ENCODE peak calls at places on chromosomes 2 and 18, in five cellular contexts. B is SK-N-SH, H is thyroid gland, J is neuronal stem cell, U is esophagus muscularis mucosa. P is an unnamed sample.

GRCh38 chr2:24816884-24817283 is 23.7 kb downstream of the CENPO start:
- DNase-seq in H (no peak), J (no peak), B (peak), U (no peak), P (no peak)

GRCh38 chr18:46338213-46338612 is 234.0 kb downstream of the HAUS1 start:
- DNase-seq in U (no peak), H (no peak), J (no peak), B (peak), P (no peak)

GRCh38 chr2:3168230-3168891 is 209.3 kb downstream of the EIPR1 start:
- DNase-seq in B (peak), U (no peak), H (peak), J (no peak), P (no peak)

GRCh38 chr2:108586631-108587030 is 52.4 kb downstream of the LIMS1 start:
- DNase-seq in H (no peak), B (no peak), J (no peak), U (no peak), P (no peak)

GRCh38 chr2:241007880-241008710 is 9.7 kb downstream of the SNED1 start:
- DNase-seq in B (no peak), H (peak), J (no peak), U (peak), P (peak)

GRCh38 chr2:230849633-230850357 is 14.9 kb upstream of the ITM2C start:
- DNase-seq in H (peak), U (no peak), J (no peak), B (no peak), P (peak)

GRCh38 chr18:68263481-68263880 is 451.4 kb downstream of the TMX3 start:
- DNase-seq in U (no peak), J (no peak), B (no peak), H (no peak), P (no peak)

GRCh38 chr2:218387369-218388194 is 5.5 kb downstream of the SLC11A1 start:
- DNase-seq in B (peak), U (no peak), J (no peak), H (peak), P (peak)

GRCh38 chr2:195304310-195304709 is 352.7 kb upstream of the SLC39A10 start:
- DNase-seq in H (no peak), U (no peak), B (no peak), J (no peak), P (no peak)

GRCh38 chr2:47269316-47270232 is 114.5 kb upstream of the STPG4 start:
- DNase-seq in H (peak), B (no peak), J (no peak), U (no peak), P (peak)

GRCh38 chr18:8433323-8433722 is 175.9 kb upstream of the RAB12 start:
- DNase-seq in J (no peak), U (no peak), H (no peak), B (no peak), P (no peak)

GRCh38 chr2:37648316-37649011 is 23.0 kb downstream of the CDC42EP3 start:
- DNase-seq in H (peak), J (no peak), B (no peak), U (no peak), P (peak)

GRCh38 chr2:144084114-144084661 is 435.7 kb downstream of the ZEB2 start:
- DNase-seq in H (no peak), U (no peak), B (no peak), J (no peak), P (no peak)

GRCh38 chr2:143936758-143937562 is 583.0 kb downstream of the ZEB2 start:
- DNase-seq in H (peak), U (no peak), J (peak), B (peak), P (peak)

GRCh38 chr2:226514895-226515294 is 284.7 kb downstream of the IRS1 start:
- DNase-seq in H (no peak), B (no peak), U (no peak), J (no peak), P (no peak)

GRCh38 chr2:98573426-98573825 is 34.9 kb downstream of the COA5 start:
- DNase-seq in H (no peak), B (no peak), U (no peak), J (no peak), P (no peak)

GRCh38 chr2:22981785-22982184 is 403.2 kb upstream of the KLHL29 start:
- DNase-seq in H (no peak), U (no peak), J (no peak), B (peak), P (no peak)

GRCh38 chr2:179518891-179519290 is 254.3 kb upstream of the SESTD1 start:
- DNase-seq in J (no peak), B (no peak), H (no peak), U (no peak), P (peak)
- H3K27ac ChIP-seq in J (no peak), B (no peak), H (no peak), U (no peak), P (no peak)

GRCh38 chr18:3250237-3251107 is 2.9 kb downstream of the MYL12A start:
- DNase-seq in H (no peak), B (no peak), J (no peak), U (no peak), P (no peak)
- H3K4me3 ChIP-seq in H (no peak), B (peak), J (no peak), U (no peak), P (no peak)

GRCh38 chr2:103788346-103788745 is 1026.5 kb downstream of the TMEM182 start:
- DNase-seq in H (no peak), U (no peak), J (no peak), B (no peak), P (no peak)
- H3K27ac ChIP-seq in H (no peak), U (no peak), J (peak), B (no peak), P (no peak)

GRCh38 chr2:62708751-62709150 is 3.2 kb downstream of the EHBP1 start:
- DNase-seq in J (no peak), B (no peak), H (no peak), U (no peak), P (no peak)
- H3K4me3 ChIP-seq in J (no peak), B (peak), H (no peak), U (peak), P (no peak)

DNA sequence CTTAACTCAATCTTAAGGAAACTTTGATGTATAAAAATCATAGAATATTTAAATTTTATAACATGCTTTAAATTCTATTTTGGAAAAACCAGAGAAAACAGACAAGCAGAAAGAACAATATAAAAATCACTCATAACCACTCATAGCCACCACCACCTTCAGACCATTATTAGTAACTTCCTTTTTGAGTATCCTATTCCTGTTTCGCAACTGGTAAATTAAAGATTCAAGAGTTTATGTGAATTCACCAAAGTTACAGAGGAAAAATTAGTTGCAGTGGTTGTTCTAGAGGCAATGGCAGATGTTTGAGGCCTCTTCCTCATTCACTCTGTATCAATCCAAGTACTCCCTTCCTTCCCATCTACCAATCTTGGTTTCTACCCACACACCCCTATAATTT is 49.3 kb upstream of the PROKR1 start:
- DNase-seq in U (no peak), J (no peak), B (no peak), H (no peak), P (no peak)
- H3K27ac ChIP-seq in U (no peak), J (no peak), B (no peak), H (no peak), P (no peak)

DNA sequence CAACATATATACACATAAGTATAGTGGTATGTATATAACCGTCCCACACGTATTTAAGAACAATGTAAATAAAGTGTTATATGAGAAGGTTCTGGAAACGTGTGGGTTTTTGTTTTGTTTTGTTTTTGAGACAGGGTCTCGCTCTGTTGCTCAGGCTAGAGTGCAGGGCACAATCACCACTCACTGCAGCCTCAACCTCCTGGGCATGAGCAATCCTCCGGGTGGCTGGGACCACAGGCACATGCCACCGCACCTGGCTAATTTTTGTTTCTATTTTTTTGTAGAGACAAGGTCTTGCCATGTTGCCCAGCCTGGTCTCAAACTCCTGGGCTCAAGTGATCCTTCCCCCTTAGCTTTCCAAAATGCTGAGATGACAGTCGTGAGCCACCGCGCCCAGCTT is 6.2 kb downstream of the ADAM17 start:
- DNase-seq in U (no peak), J (no peak), H (peak), B (no peak), P (peak)
- H3K4me3 ChIP-seq in U (no peak), J (no peak), H (no peak), B (no peak), P (no peak)

P was measured in lung.